ENCODE peak calls at places on chromosomes 11 and 22, in nine cellular contexts. One of them, this sample, is unnamed.

GRCh38 chr11:117492578-117493251 is 165.1 kb downstream of the CEP164 start:
- DNase-seq in lung microvascular endothelial cell: no peak
- DNase-seq in iris pigment epithelial cell: no peak
- DNase-seq in epithelial cell of esophagus: no peak
- DNase-seq in GM20000: no peak
- DNase-seq in glutamatergic neuron: peak
- DNase-seq in sigmoid colon: no peak
- DNase-seq in choroid plexus epithelial cell: no peak
- DNase-seq in stomach: no peak
- DNase-seq in this sample: no peak

GRCh38 chr11:119284344-119285157 is 32.4 kb downstream of the MCAM start:
- DNase-seq in iris pigment epithelial cell: peak
- DNase-seq in lung microvascular endothelial cell: peak
- DNase-seq in stomach: no peak
- DNase-seq in sigmoid colon: no peak
- DNase-seq in epithelial cell of esophagus: peak
- DNase-seq in GM20000: peak
- DNase-seq in glutamatergic neuron: no peak
- DNase-seq in choroid plexus epithelial cell: peak
- DNase-seq in this sample: peak

GRCh38 chr11:113189909-113190667 is 124.3 kb upstream of the TTC12 start:
- DNase-seq in choroid plexus epithelial cell: peak
- DNase-seq in iris pigment epithelial cell: peak
- DNase-seq in stomach: no peak
- DNase-seq in lung microvascular endothelial cell: no peak
- DNase-seq in sigmoid colon: no peak
- DNase-seq in epithelial cell of esophagus: peak
- DNase-seq in GM20000: no peak
- DNase-seq in glutamatergic neuron: no peak
- DNase-seq in this sample: peak

GRCh38 chr22:19648419-19648929 is 65.8 kb upstream of the SEPTIN5 start:
- DNase-seq in lung microvascular endothelial cell: no peak
- DNase-seq in sigmoid colon: no peak
- DNase-seq in GM20000: no peak
- DNase-seq in stomach: no peak
- DNase-seq in choroid plexus epithelial cell: peak
- DNase-seq in epithelial cell of esophagus: no peak
- DNase-seq in glutamatergic neuron: no peak
- DNase-seq in iris pigment epithelial cell: no peak
- DNase-seq in this sample: no peak

GRCh38 chr22:20418211-20418788 is 19.3 kb downstream of the SCARF2 start:
- DNase-seq in GM20000: peak
- DNase-seq in iris pigment epithelial cell: peak
- DNase-seq in stomach: peak
- DNase-seq in epithelial cell of esophagus: peak
- DNase-seq in sigmoid colon: peak
- DNase-seq in lung microvascular endothelial cell: peak
- DNase-seq in glutamatergic neuron: peak
- DNase-seq in choroid plexus epithelial cell: peak
- DNase-seq in this sample: peak

GRCh38 chr11:225734-226453 is 10.2 kb downstream of the SIRT3 start:
- DNase-seq in choroid plexus epithelial cell: peak
- DNase-seq in sigmoid colon: peak
- DNase-seq in glutamatergic neuron: no peak
- DNase-seq in iris pigment epithelial cell: peak
- DNase-seq in GM20000: no peak
- DNase-seq in lung microvascular endothelial cell: peak
- DNase-seq in stomach: no peak
- DNase-seq in epithelial cell of esophagus: peak
- DNase-seq in this sample: no peak

GRCh38 chr22:41976070-41976901 is 7.0 kb downstream of the SEPTIN3 start:
- DNase-seq in iris pigment epithelial cell: no peak
- DNase-seq in GM20000: peak
- DNase-seq in glutamatergic neuron: peak
- DNase-seq in epithelial cell of esophagus: peak
- DNase-seq in lung microvascular endothelial cell: no peak
- DNase-seq in stomach: peak
- DNase-seq in sigmoid colon: no peak
- DNase-seq in choroid plexus epithelial cell: no peak
- DNase-seq in this sample: no peak

GRCh38 chr11:110850846-110851245 is 138.6 kb upstream of the ARHGAP20 start:
- DNase-seq in epithelial cell of esophagus: no peak
- DNase-seq in glutamatergic neuron: no peak
- DNase-seq in iris pigment epithelial cell: no peak
- DNase-seq in lung microvascular endothelial cell: no peak
- DNase-seq in choroid plexus epithelial cell: no peak
- DNase-seq in stomach: no peak
- DNase-seq in GM20000: no peak
- DNase-seq in sigmoid colon: no peak
- DNase-seq in this sample: peak

GRCh38 chr11:117232022-117232878 is at the start of the genes PCSK7 and RNF214:
- DNase-seq in lung microvascular endothelial cell: peak
- DNase-seq in GM20000: peak
- DNase-seq in glutamatergic neuron: peak
- DNase-seq in epithelial cell of esophagus: peak
- DNase-seq in sigmoid colon: peak
- DNase-seq in iris pigment epithelial cell: peak
- DNase-seq in choroid plexus epithelial cell: peak
- DNase-seq in stomach: peak
- DNase-seq in this sample: peak

GRCh38 chr22:35589071-35589735 is 27.9 kb downstream of the MB start:
- DNase-seq in glutamatergic neuron: no peak
- DNase-seq in GM20000: no peak
- DNase-seq in choroid plexus epithelial cell: peak
- DNase-seq in epithelial cell of esophagus: peak
- DNase-seq in stomach: no peak
- DNase-seq in sigmoid colon: peak
- DNase-seq in iris pigment epithelial cell: peak
- DNase-seq in lung microvascular endothelial cell: peak
- DNase-seq in this sample: peak

GRCh38 chr22:20429254-20430100 is 8.1 kb downstream of the SCARF2 start:
- DNase-seq in lung microvascular endothelial cell: no peak
- DNase-seq in stomach: peak
- DNase-seq in choroid plexus epithelial cell: no peak
- DNase-seq in iris pigment epithelial cell: no peak
- DNase-seq in sigmoid colon: peak
- DNase-seq in GM20000: peak
- DNase-seq in epithelial cell of esophagus: no peak
- DNase-seq in glutamatergic neuron: peak
- DNase-seq in this sample: no peak

GRCh38 chr11:8867856-8868705 is 42.9 kb upstream of the AKIP1 start:
- DNase-seq in sigmoid colon: no peak
- DNase-seq in GM20000: no peak
- DNase-seq in epithelial cell of esophagus: peak
- DNase-seq in glutamatergic neuron: no peak
- DNase-seq in choroid plexus epithelial cell: peak
- DNase-seq in lung microvascular endothelial cell: peak
- DNase-seq in stomach: no peak
- DNase-seq in iris pigment epithelial cell: peak
- DNase-seq in this sample: peak

GRCh38 chr22:36383110-36383581 is 4.6 kb downstream of the MYH9 start:
- DNase-seq in GM20000: peak
- DNase-seq in iris pigment epithelial cell: peak
- DNase-seq in lung microvascular endothelial cell: peak
- DNase-seq in stomach: peak
- DNase-seq in glutamatergic neuron: no peak
- DNase-seq in epithelial cell of esophagus: no peak
- DNase-seq in sigmoid colon: no peak
- DNase-seq in choroid plexus epithelial cell: peak
- DNase-seq in this sample: peak

GRCh38 chr11:58594826-58595225 is 16.0 kb downstream of the ZFP91 start:
- DNase-seq in epithelial cell of esophagus: no peak
- DNase-seq in lung microvascular endothelial cell: no peak
- DNase-seq in choroid plexus epithelial cell: no peak
- DNase-seq in sigmoid colon: no peak
- DNase-seq in GM20000: no peak
- DNase-seq in iris pigment epithelial cell: no peak
- DNase-seq in glutamatergic neuron: no peak
- DNase-seq in stomach: no peak
- DNase-seq in this sample: no peak

GRCh38 chr11:69636512-69636866 is 4.5 kb upstream of the CCND1 start:
- DNase-seq in choroid plexus epithelial cell: peak
- DNase-seq in lung microvascular endothelial cell: peak
- DNase-seq in sigmoid colon: peak
- DNase-seq in iris pigment epithelial cell: peak
- DNase-seq in glutamatergic neuron: peak
- DNase-seq in stomach: peak
- DNase-seq in epithelial cell of esophagus: peak
- DNase-seq in GM20000: no peak
- DNase-seq in this sample: peak

GRCh38 chr11:13538044-13538443 is 42.2 kb upstream of the PTH start:
- DNase-seq in GM20000: no peak
- DNase-seq in sigmoid colon: no peak
- DNase-seq in glutamatergic neuron: no peak
- DNase-seq in stomach: no peak
- DNase-seq in epithelial cell of esophagus: no peak
- DNase-seq in choroid plexus epithelial cell: no peak
- DNase-seq in lung microvascular endothelial cell: no peak
- DNase-seq in iris pigment epithelial cell: no peak
- DNase-seq in this sample: no peak

GRCh38 chr11:112563808-112564207 is 303.1 kb upstream of the PLET1 start:
- DNase-seq in lung microvascular endothelial cell: no peak
- DNase-seq in iris pigment epithelial cell: no peak
- DNase-seq in sigmoid colon: no peak
- DNase-seq in choroid plexus epithelial cell: no peak
- DNase-seq in stomach: no peak
- DNase-seq in GM20000: no peak
- DNase-seq in epithelial cell of esophagus: no peak
- DNase-seq in glutamatergic neuron: no peak
- DNase-seq in this sample: no peak